ENCODE peak calls at places on chromosomes 4 and X, in six cellular contexts. One of them, this sample, is unnamed.

GRCh38 chr4:67522851-67523671 is 22.2 kb downstream of the CENPC start:
- DNase-seq in K562: peak; percentile 88
- DNase-seq in HepG2: no peak
- DNase-seq in SK-N-SH: no peak
- DNase-seq in H1: no peak
- DNase-seq in GM12878: no peak
- DNase-seq in this sample: no peak

GRCh38 chr4:41060352-41061318 is 153.7 kb downstream of the APBB2 start:
- DNase-seq in K562: no peak
- DNase-seq in HepG2: no peak
- DNase-seq in SK-N-SH: no peak
- DNase-seq in H1: no peak
- DNase-seq in GM12878: no peak
- DNase-seq in this sample: no peak

GRCh38 chr4:8267077-8267476 is 2.5 kb upstream of the HTRA3 start:
- DNase-seq in K562: peak; percentile 71
- DNase-seq in HepG2: peak; percentile 52
- DNase-seq in SK-N-SH: peak; percentile 73
- DNase-seq in H1: peak; percentile 83
- DNase-seq in GM12878: no peak
- DNase-seq in this sample: peak; percentile 80

GRCh38 chr4:151117371-151117962 is 18.0 kb downstream of the RPS3A start:
- DNase-seq in K562: peak; percentile 69
- DNase-seq in HepG2: peak; percentile 78
- DNase-seq in SK-N-SH: peak; percentile 65
- DNase-seq in H1: peak; percentile 78
- DNase-seq in GM12878: no peak
- DNase-seq in this sample: no peak

GRCh38 chrX:115912372-115912897 is 258.1 kb upstream of the AGTR2 start:
- DNase-seq in K562: peak; percentile 2
- DNase-seq in HepG2: no peak
- DNase-seq in SK-N-SH: no peak
- DNase-seq in H1: no peak
- DNase-seq in GM12878: peak; percentile 57
- DNase-seq in this sample: no peak

GRCh38 chrX:138127314-138127713 is 561.4 kb downstream of the ZIC3 start:
- DNase-seq in K562: no peak
- DNase-seq in HepG2: no peak
- DNase-seq in SK-N-SH: no peak
- DNase-seq in H1: no peak
- DNase-seq in GM12878: no peak
- DNase-seq in this sample: no peak

GRCh38 chr4:8777320-8778196 is 94.1 kb downstream of the HMX1 start:
- DNase-seq in K562: no peak
- DNase-seq in HepG2: no peak
- DNase-seq in SK-N-SH: no peak
- DNase-seq in H1: no peak
- DNase-seq in GM12878: no peak
- DNase-seq in this sample: no peak

GRCh38 chrX:133580630-133581029 is 165.3 kb upstream of the GPC4 start:
- DNase-seq in K562: no peak
- DNase-seq in HepG2: no peak
- DNase-seq in SK-N-SH: no peak
- DNase-seq in H1: no peak
- DNase-seq in GM12878: no peak
- DNase-seq in this sample: no peak

GRCh38 chrX:110569506-110569905 is 210.9 kb downstream of the RTL9 start:
- DNase-seq in K562: no peak
- DNase-seq in HepG2: no peak
- DNase-seq in SK-N-SH: no peak
- DNase-seq in H1: no peak
- DNase-seq in GM12878: no peak
- DNase-seq in this sample: no peak

GRCh38 chrX:103396186-103396585 is 19.8 kb downstream of the BEX3 start:
- DNase-seq in K562: no peak
- DNase-seq in HepG2: no peak
- DNase-seq in SK-N-SH: no peak
- DNase-seq in H1: no peak
- DNase-seq in GM12878: no peak
- DNase-seq in this sample: no peak

GRCh38 chrX:42432552-42432951 is 345.4 kb downstream of the PPP1R2C start:
- DNase-seq in K562: no peak
- DNase-seq in HepG2: peak; percentile 43
- DNase-seq in SK-N-SH: no peak
- DNase-seq in H1: no peak
- DNase-seq in GM12878: no peak
- DNase-seq in this sample: no peak

GRCh38 chr4:7241587-7242125 is 49.3 kb downstream of the SORCS2 start:
- DNase-seq in K562: no peak
- DNase-seq in HepG2: no peak
- DNase-seq in SK-N-SH: no peak
- DNase-seq in H1: no peak
- DNase-seq in GM12878: no peak
- DNase-seq in this sample: no peak

GRCh38 chrX:129360175-129360574 is 163.1 kb downstream of the SMARCA1 start:
- DNase-seq in K562: peak; percentile 50
- DNase-seq in HepG2: peak; percentile 61
- DNase-seq in SK-N-SH: peak; percentile 20
- DNase-seq in H1: peak; percentile 62
- DNase-seq in GM12878: peak; percentile 21
- DNase-seq in this sample: no peak

GRCh38 chrX:46251755-46252154 is 293.5 kb downstream of the ZNF674 start:
- DNase-seq in K562: no peak
- DNase-seq in HepG2: peak; percentile 74
- DNase-seq in SK-N-SH: no peak
- DNase-seq in H1: no peak
- DNase-seq in GM12878: no peak
- DNase-seq in this sample: no peak

DNA sequence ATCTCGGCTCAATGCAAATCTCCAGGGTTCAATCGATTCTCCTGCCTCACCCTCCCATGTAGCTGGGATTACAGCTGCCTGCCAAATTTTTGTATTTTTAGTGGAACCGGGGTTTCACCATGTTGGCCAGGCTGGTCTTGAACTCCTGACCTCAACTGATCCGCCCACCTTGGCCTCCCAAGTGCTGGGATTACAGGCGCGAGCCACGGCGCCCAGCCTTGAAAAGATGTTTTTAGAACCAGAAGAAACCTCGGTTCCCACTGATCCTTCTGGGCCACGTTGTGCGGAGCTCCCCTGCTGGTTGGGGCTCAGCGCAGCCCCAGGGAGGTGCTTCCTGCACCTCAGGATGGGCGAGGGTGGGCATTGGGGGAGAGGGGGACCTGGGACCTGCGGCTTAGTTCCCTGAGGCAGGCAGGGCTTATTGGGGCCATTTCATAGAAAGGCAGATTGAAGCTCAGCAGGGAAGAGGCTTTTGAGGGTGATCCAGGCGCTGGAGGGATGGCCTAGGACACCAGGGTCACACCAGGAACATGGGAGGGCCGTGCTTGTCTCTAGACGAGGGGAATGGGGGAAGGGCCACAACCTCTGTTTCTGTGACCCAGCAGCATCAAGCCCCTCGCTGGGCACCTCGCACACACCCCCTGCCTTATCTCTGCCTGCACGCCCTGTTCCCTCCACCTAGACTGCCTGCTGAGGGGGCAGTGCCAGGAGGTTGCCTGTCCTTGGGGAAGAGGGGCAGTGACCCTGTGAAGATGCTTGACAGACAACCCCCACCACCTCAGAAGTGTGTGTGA is 6.3 kb upstream of the ADD1 start:
- DNase-seq in K562: no peak
- DNase-seq in HepG2: no peak
- DNase-seq in SK-N-SH: peak; percentile 25
- DNase-seq in H1: peak; percentile 47
- DNase-seq in GM12878: no peak
- DNase-seq in this sample: no peak
- TF ChIP-seq GABPA in K562: no peak
- TF ChIP-seq GABPA in HepG2: no peak
- TF ChIP-seq GABPA in SK-N-SH: no peak
- TF ChIP-seq GABPA in H1: no peak
- TF ChIP-seq GABPA in GM12878: no peak
- TF ChIP-seq GABPA in this sample: no peak

GRCh38 chr4:74583757-74584156 is 138.8 kb downstream of the AREG start:
- DNase-seq in K562: no peak
- DNase-seq in HepG2: peak; percentile 49
- DNase-seq in SK-N-SH: no peak
- DNase-seq in H1: no peak
- DNase-seq in GM12878: no peak
- DNase-seq in this sample: peak; percentile 9
- TF ChIP-seq GABPA in K562: no peak
- TF ChIP-seq GABPA in HepG2: no peak
- TF ChIP-seq GABPA in SK-N-SH: no peak
- TF ChIP-seq GABPA in H1: no peak
- TF ChIP-seq GABPA in GM12878: no peak
- TF ChIP-seq GABPA in this sample: no peak

GRCh38 chr4:89800527-89801103 is 36.3 kb downstream of the SNCA start:
- DNase-seq in K562: peak; percentile 4
- DNase-seq in HepG2: no peak
- DNase-seq in SK-N-SH: no peak
- DNase-seq in H1: no peak
- DNase-seq in GM12878: no peak
- DNase-seq in this sample: no peak

GRCh38 chr4:89803036-89803435 is 33.9 kb downstream of the SNCA start:
- DNase-seq in K562: no peak
- DNase-seq in HepG2: no peak
- DNase-seq in SK-N-SH: no peak
- DNase-seq in H1: no peak
- DNase-seq in GM12878: no peak
- DNase-seq in this sample: no peak

GRCh38 chr4:89797117-89797516 is 39.8 kb downstream of the SNCA start:
- DNase-seq in K562: no peak
- DNase-seq in HepG2: no peak
- DNase-seq in SK-N-SH: no peak
- DNase-seq in H1: no peak
- DNase-seq in GM12878: no peak
- DNase-seq in this sample: no peak

GRCh38 chr4:89799071-89799470 is 37.9 kb downstream of the SNCA start:
- DNase-seq in K562: no peak
- DNase-seq in HepG2: no peak
- DNase-seq in SK-N-SH: no peak
- DNase-seq in H1: no peak
- DNase-seq in GM12878: no peak
- DNase-seq in this sample: no peak

GRCh38 chr4:89800012-89800516 is 36.9 kb downstream of the SNCA start:
- DNase-seq in K562: no peak
- DNase-seq in HepG2: no peak
- DNase-seq in SK-N-SH: no peak
- DNase-seq in H1: no peak
- DNase-seq in GM12878: no peak
- DNase-seq in this sample: no peak
- TF ChIP-seq GABPA in K562: no peak
- TF ChIP-seq GABPA in HepG2: no peak
- TF ChIP-seq GABPA in SK-N-SH: no peak
- TF ChIP-seq GABPA in H1: no peak
- TF ChIP-seq GABPA in GM12878: no peak
- TF ChIP-seq GABPA in this sample: no peak

GRCh38 chr4:107046261-107046660 is 10.1 kb upstream of the DKK2 start:
- DNase-seq in K562: no peak
- DNase-seq in HepG2: no peak
- DNase-seq in SK-N-SH: no peak
- DNase-seq in H1: no peak
- DNase-seq in GM12878: no peak
- DNase-seq in this sample: no peak

GRCh38 chr4:107044170-107044569 is 8.1 kb upstream of the DKK2 start:
- DNase-seq in K562: no peak
- DNase-seq in HepG2: no peak
- DNase-seq in SK-N-SH: no peak
- DNase-seq in H1: no peak
- DNase-seq in GM12878: no peak
- DNase-seq in this sample: no peak
- TF ChIP-seq GABPA in K562: no peak
- TF ChIP-seq GABPA in HepG2: no peak
- TF ChIP-seq GABPA in SK-N-SH: no peak
- TF ChIP-seq GABPA in H1: no peak
- TF ChIP-seq GABPA in GM12878: no peak
- TF ChIP-seq GABPA in this sample: no peak

This sample was measured in HL-60.